ENCODE peak calls at places on chromosomes 2 and 18, in eight cellular contexts. B, O, E, Q, R, M, T and I are unnamed samples.

GRCh38 chr2:60536716-60537115 is 16.7 kb downstream of the BCL11A start:
- DNase-seq in B (no peak), O (no peak), E (no peak), Q (no peak), R (no peak), M (no peak), T (no peak), I (no peak)

GRCh38 chr2:201559067-201559710 is 84.1 kb downstream of the TMEM237 start:
- DNase-seq in B (no peak), O (no peak), E (no peak), Q (no peak), R (no peak), M (no peak), T (no peak), I (no peak)

GRCh38 chr2:168758970-168759820 is 43.2 kb upstream of the NOSTRIN start:
- DNase-seq in B (peak; percentile 74), O (peak; percentile 76), E (peak; percentile 57), Q (no peak), R (peak; percentile 58), M (peak; percentile 73), T (peak; percentile 67), I (peak; percentile 69)

GRCh38 chr2:72291059-72291458 is 143.4 kb upstream of the CYP26B1 start:
- DNase-seq in B (peak; percentile 31), O (peak; percentile 42), E (peak; percentile 29), Q (no peak), R (no peak), M (peak; percentile 47), T (no peak), I (peak; percentile 14)

GRCh38 chr2:24620936-24621335 is 129.9 kb downstream of the NCOA1 start:
- DNase-seq in B (no peak), O (peak; percentile 81), E (no peak), Q (no peak), R (no peak), M (peak; percentile 52), T (peak; percentile 64), I (no peak)

GRCh38 chr2:166539340-166540162 is 45.5 kb upstream of the SCN7A start:
- DNase-seq in B (peak; percentile 86), O (peak; percentile 76), E (peak; percentile 74), Q (no peak), R (peak; percentile 64), M (peak; percentile 82), T (peak; percentile 81), I (peak; percentile 76)

GRCh38 chr2:146081459-146081858 is 1561.5 kb upstream of the ZEB2 start:
- DNase-seq in B (no peak), O (no peak), E (no peak), Q (no peak), R (no peak), M (no peak), T (no peak), I (no peak)

GRCh38 chr2:181904022-181904632 is 12.6 kb downstream of the ITPRID2 start:
- DNase-seq in B (peak; percentile 59), O (peak; percentile 72), E (peak; percentile 68), Q (no peak), R (peak; percentile 35), M (peak; percentile 68), T (peak; percentile 54), I (peak; percentile 48)

GRCh38 chr2:205453200-205453599 is 229.1 kb upstream of the NRP2 start:
- DNase-seq in B (no peak), O (no peak), E (no peak), Q (no peak), R (no peak), M (no peak), T (no peak), I (no peak)

GRCh38 chr2:176157499-176158305 is 595 bp downstream of the HOXD3 start:
- DNase-seq in B (no peak), O (no peak), E (no peak), Q (no peak), R (no peak), M (no peak), T (no peak), I (no peak)

GRCh38 chr2:11656671-11657101 is 13.3 kb downstream of the NTSR2 start:
- DNase-seq in B (no peak), O (peak; percentile 34), E (no peak), Q (no peak), R (no peak), M (no peak), T (no peak), I (no peak)

GRCh38 chr2:128454980-128455709 is 136.5 kb upstream of the HS6ST1 start:
- DNase-seq in B (no peak), O (no peak), E (no peak), Q (no peak), R (no peak), M (no peak), T (no peak), I (no peak)

GRCh38 chr2:237510502-237511217 is 23.6 kb downstream of the MLPH start:
- DNase-seq in B (no peak), O (no peak), E (no peak), Q (no peak), R (no peak), M (no peak), T (no peak), I (no peak)

GRCh38 chr2:189143930-189144329 is 35.6 kb downstream of the COL5A2 start:
- DNase-seq in B (peak; percentile 92), O (peak; percentile 81), E (peak; percentile 58), Q (no peak), R (no peak), M (peak; percentile 85), T (peak; percentile 23), I (peak; percentile 92)

GRCh38 chr2:47079515-47080412 is 75.3 kb downstream of the STPG4 start:
- DNase-seq in B (no peak), O (peak; percentile 62), E (no peak), Q (no peak), R (no peak), M (no peak), T (no peak), I (no peak)

GRCh38 chr2:223099561-223099960 is 47.6 kb downstream of the KCNE4 start:
- DNase-seq in B (no peak), O (no peak), E (no peak), Q (no peak), R (no peak), M (no peak), T (no peak), I (no peak)

GRCh38 chr2:223104336-223104735 is 52.3 kb downstream of the KCNE4 start:
- DNase-seq in B (no peak), O (no peak), E (peak; percentile 36), Q (no peak), R (no peak), M (no peak), T (no peak), I (no peak)

GRCh38 chr2:223100061-223100511 is 48.1 kb downstream of the KCNE4 start:
- DNase-seq in B (peak; percentile 84), O (peak; percentile 87), E (peak; percentile 78), Q (peak; percentile 68), R (no peak), M (peak; percentile 88), T (no peak), I (peak; percentile 79)

GRCh38 chr2:223102040-223102899 is 50.3 kb downstream of the KCNE4 start:
- DNase-seq in B (no peak), O (no peak), E (no peak), Q (no peak), R (no peak), M (no peak), T (no peak), I (no peak)

DNA sequence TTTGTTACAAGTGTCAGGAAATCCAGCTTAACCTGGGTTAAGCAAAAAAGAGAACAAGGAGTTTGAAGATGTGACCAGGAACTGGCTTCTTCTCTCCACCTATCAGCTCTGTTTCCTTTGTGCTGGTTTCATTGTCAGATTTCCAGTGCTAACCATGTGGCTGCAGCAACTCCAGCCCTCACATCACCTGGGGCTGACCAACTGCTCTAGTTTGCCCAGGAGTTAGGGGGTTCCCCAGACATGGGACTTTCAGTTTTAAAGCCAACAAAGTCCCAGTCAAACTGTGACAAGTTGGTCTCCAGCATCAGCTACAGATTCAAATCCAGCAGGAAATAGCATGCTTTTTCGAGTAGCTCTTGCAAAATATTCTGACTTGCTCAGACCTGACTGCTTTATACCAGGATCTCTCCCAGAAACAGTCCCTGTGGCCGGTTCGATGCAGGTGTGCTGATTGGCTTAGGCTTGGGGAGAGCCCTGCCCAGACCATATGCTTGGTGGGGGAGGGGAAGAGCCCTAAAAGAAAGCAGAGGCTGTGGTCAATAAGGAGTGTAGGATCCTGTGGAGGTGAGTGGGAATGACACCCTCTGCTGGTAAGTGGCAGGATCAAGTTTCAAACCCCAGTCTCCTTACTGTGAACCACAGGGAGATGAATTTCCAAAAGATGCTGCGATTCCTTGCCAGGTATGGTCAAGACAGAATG is 49.5 kb downstream of the KCNE4 start:
- DNase-seq in B (peak; percentile 63), O (peak; percentile 61), E (peak; percentile 45), Q (no peak), R (peak; percentile 82), M (peak; percentile 60), T (peak; percentile 93), I (peak; percentile 60)
- TF ChIP-seq CTCF in B (peak; percentile 42), O (peak; percentile 64), E (peak; percentile 47), Q (peak; percentile 57), R (peak; percentile 29), M (peak; percentile 63), T (peak; percentile 59), I (peak; percentile 67)

GRCh38 chr2:229296016-229296415 is 24.9 kb upstream of the PID1 start:
- DNase-seq in B (peak; percentile 41), O (peak; percentile 60), E (no peak), Q (no peak), R (no peak), M (peak; percentile 30), T (peak; percentile 54), I (peak; percentile 39)
- TF ChIP-seq CTCF in B (no peak), O (no peak), E (no peak), Q (no peak), R (no peak), M (no peak), T (no peak), I (no peak)

GRCh38 chr2:101736233-101736632 is 38.7 kb downstream of the MAP4K4 start:
- DNase-seq in B (no peak), O (no peak), E (no peak), Q (no peak), R (no peak), M (no peak), T (no peak), I (no peak)

GRCh38 chr2:101736861-101737291 is 39.4 kb downstream of the MAP4K4 start:
- DNase-seq in B (peak; percentile 88), O (peak; percentile 71), E (peak; percentile 42), Q (no peak), R (no peak), M (peak; percentile 85), T (peak; percentile 91), I (peak; percentile 87)

GRCh38 chr2:101737478-101738240 is 40.2 kb downstream of the MAP4K4 start:
- DNase-seq in B (peak; percentile 55), O (no peak), E (no peak), Q (no peak), R (no peak), M (peak; percentile 41), T (peak; percentile 69), I (peak; percentile 65)

GRCh38 chr2:101740555-101740964 is 43.1 kb downstream of the MAP4K4 start:
- DNase-seq in B (no peak), O (no peak), E (no peak), Q (no peak), R (no peak), M (no peak), T (no peak), I (no peak)

GRCh38 chr2:101738649-101739048 is 41.1 kb downstream of the MAP4K4 start:
- DNase-seq in B (no peak), O (no peak), E (no peak), Q (no peak), R (no peak), M (no peak), T (no peak), I (no peak)
- TF ChIP-seq CTCF in B (no peak), O (no peak), E (no peak), Q (no peak), R (no peak), M (no peak), T (no peak), I (no peak)

GRCh38 chr18:32358529-32358928 is 112.2 kb downstream of the GAREM1 start:
- DNase-seq in B (no peak), O (no peak), E (no peak), Q (no peak), R (no peak), M (no peak), T (no peak), I (no peak)
- TF ChIP-seq CTCF in B (no peak), O (no peak), E (no peak), Q (no peak), R (no peak), M (no peak), T (no peak), I (no peak)